ENCODE peak calls at places on chromosome 20, in seven cellular contexts. L is body of pancreas; M is right lobe of liver; P is ascending aorta; Q is PC-9; R is Peyer's patch; A is CD4-positive, alpha-beta T cell. C is an unnamed sample. For H3K9me3, the result is how much of the 10 kb centered on the place peaks cover.

GRCh38 chr20:62820962-62821725 is 4.3 kb downstream of the COL9A3 start:
- DNase-seq in M (no peak), R (no peak), Q (no peak), P (no peak), A (no peak), L (no peak), C (no peak)

GRCh38 chr20:57392130-57392445 is 892 bp downstream of the RBM38 start:
- DNase-seq in M (no peak), P (no peak), L (no peak), R (no peak), Q (no peak), A (no peak), C (no peak)

GRCh38 chr20:34437330-34437986 is 74.4 kb downstream of the ITCH start:
- DNase-seq in P (no peak), Q (no peak), L (no peak), M (no peak), R (no peak), A (no peak), C (no peak)

GRCh38 chr20:35515341-35515740 is 14.1 kb downstream of the C20orf173 start:
- DNase-seq in L (no peak), R (no peak), A (no peak), Q (no peak), M (no peak), P (no peak), C (no peak)

GRCh38 chr20:36483919-36484808 is 57.2 kb upstream of the MYL9 start:
- DNase-seq in L (peak), A (no peak), M (no peak), Q (no peak), R (no peak), P (no peak), C (peak)

GRCh38 chr20:48599106-48599747 is 228.6 kb downstream of the PREX1 start:
- DNase-seq in P (peak), M (no peak), L (no peak), A (no peak), Q (no peak), R (peak), C (no peak)

GRCh38 chr20:62025394-62025793 is 40.3 kb downstream of the TAF4 start:
- DNase-seq in Q (no peak), P (no peak), R (no peak), M (no peak), L (no peak), A (no peak), C (no peak)

GRCh38 chr20:419556-420168 is 11.6 kb downstream of the RBCK1 start:
- DNase-seq in M (peak), L (peak), P (no peak), R (peak), Q (no peak), A (no peak), C (no peak)

GRCh38 chr20:48783533-48784272 is 44.1 kb downstream of the PREX1 start:
- DNase-seq in R (no peak), Q (no peak), M (no peak), P (no peak), L (no peak), A (no peak), C (peak)

GRCh38 chr20:20410678-20411077 is 42.8 kb downstream of the INSM1 start:
- DNase-seq in Q (no peak), P (no peak), A (no peak), M (peak), R (peak), L (peak), C (no peak)

GRCh38 chr20:14332796-14333345 is 4.5 kb downstream of the FLRT3 start:
- DNase-seq in A (no peak), P (no peak), Q (no peak), L (no peak), M (no peak), R (no peak), C (no peak)

GRCh38 chr20:17568045-17568788 is 1.7 kb upstream of the DSTN start:
- DNase-seq in A (no peak), L (no peak), Q (peak), R (no peak), M (no peak), P (no peak), C (peak)

GRCh38 chr20:24996449-24997195 is 4.1 kb upstream of the APMAP start:
- DNase-seq in A (no peak), Q (no peak), R (no peak), P (peak), L (no peak), M (no peak), C (no peak)

GRCh38 chr20:46025376-46025783 is 3.6 kb upstream of the SLC12A5 start:
- DNase-seq in A (no peak), M (no peak), Q (no peak), L (no peak), P (no peak), R (no peak), C (no peak)
- H3K9me3 ChIP-seq in A (under half), M (under half), Q (under half), L (under half), P (under half), R (under half), C (under half)

GRCh38 chr20:29301624-29302259 is 1955.7 kb upstream of the DEFB115 start:
- DNase-seq in A (no peak), M (no peak), R (no peak), Q (no peak), P (no peak), L (no peak), C (no peak)
- H3K9me3 ChIP-seq in A (under half), M (under half), R (under half), Q (under half), P (under half), L (under half), C (under half)

DNA sequence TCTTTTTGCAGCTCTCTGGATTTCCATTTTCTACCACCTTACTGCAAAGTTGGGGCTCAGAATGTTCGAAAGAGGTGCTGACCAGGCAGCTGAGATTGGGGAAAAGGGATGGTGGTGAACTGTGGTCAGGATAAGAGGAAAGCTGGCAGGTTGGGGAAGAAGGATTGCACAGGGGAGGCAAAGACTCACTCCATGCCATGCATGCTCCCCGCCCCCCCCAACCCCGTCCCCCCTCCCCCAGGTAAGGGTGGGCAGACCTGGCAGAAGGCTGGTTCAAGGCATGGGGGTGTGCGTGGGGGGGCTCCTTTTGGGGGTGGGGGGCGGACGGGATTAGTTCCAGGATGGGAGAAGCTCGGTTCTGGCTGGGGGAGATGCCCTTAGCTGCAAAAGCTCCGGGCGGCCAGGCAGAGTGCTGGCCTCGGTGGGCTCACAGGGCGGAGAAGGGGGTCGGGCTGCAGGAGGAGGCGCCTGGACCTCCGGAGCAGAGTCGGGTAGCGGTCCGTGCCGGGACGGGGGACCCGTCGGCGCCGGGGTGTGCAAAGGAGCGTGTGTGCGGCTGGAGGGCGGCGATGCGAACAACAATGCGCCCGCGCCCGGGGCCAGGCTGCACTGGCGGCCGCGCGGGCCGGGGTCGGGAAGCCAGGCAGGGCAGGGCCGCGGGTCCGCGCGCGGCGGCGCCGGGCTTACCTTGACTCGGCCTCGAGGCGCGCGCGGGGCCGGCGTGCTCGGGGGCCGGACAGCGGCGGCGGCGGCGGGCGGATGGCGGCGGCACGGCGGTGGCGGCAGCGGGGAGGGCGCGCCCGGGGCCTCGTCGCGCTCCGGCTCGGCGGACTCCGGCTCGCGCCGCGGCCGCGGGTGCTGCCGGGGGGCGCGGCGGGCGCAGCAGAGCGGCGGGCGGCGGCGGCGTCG is 844 bp downstream of the ADNP start:
- DNase-seq in R (peak), M (peak), Q (peak), A (peak), L (peak), P (peak), C (no peak)
- H3K9me3 ChIP-seq in R (under half), M (under half), Q (under half), A (under half), L (under half), P (under half), C (under half)

DNA sequence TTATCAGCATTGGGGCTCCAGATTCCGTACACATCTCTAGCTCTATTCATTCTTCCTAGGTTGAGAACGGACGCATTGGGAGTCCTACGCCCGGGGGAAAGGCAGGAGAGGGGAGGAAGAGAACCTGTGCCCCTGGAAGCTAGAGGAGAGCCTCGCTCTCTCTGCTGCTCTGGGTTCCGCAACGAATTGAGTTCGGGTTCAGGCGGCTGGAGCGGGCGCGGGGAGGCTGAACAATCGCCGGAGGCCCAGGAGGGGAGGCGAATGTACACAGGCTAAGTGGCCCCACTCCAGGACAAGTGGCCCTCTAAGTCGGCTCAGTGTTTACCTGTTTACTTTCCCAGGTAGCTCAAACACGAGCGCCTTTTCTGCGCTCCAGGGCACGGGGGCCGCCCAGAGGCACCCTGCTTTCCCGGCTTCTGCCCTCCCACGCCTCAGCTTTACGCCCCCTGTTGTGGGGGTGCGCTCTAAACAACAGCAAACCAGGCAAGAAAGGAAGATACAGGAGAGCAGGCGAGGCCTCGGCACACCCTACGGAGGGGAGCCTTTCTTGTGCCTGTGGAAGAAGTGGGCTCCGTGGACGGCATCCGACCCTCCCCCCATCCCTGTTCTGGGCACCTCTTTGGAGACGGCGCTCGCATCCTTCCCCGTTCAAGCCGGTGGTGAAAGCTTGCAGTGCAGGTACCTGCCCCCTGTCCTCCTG is 4.6 kb upstream of the NKX2-2 start:
- DNase-seq in A (no peak), Q (no peak), L (no peak), M (no peak), P (no peak), R (no peak), C (peak)
- H3K9me3 ChIP-seq in A (under half), Q (under half), L (under half), M (under half), P (under half), R (under half), C (under half)

GRCh38 chr20:31907046-31907445 is 36.6 kb downstream of the TTLL9 start:
- DNase-seq in P (no peak), A (no peak), Q (no peak), M (no peak), L (no peak), R (no peak), C (no peak)
- H3K9me3 ChIP-seq in P (under half), A (under half), Q (under half), M (under half), L (under half), R (under half), C (under half)

GRCh38 chr20:60926831-60927230 is 325.2 kb upstream of the CDH4 start:
- DNase-seq in R (no peak), Q (no peak), P (no peak), A (no peak), M (no peak), L (no peak), C (no peak)
- H3K9me3 ChIP-seq in R (under half), Q (under half), P (under half), A (under half), M (under half), L (under half), C (under half)

C was measured in SJSA1.